ENCODE peak calls at places on chromosomes 6 and 20, in eight cellular contexts. N is pancreas; A is GM23248; T is CD8-positive, alpha-beta memory T cell; B is heart right ventricle; L is sigmoid colon; G is ascending aorta; U is cardiac muscle cell. V is an unnamed sample. For H3K4me1, the result is how much of the 10 kb centered on the place peaks cover.

GRCh38 chr6:16270178-16270794 is 31.9 kb downstream of the GMPR start:
- DNase-seq in L (no peak), N (no peak), B (no peak), U (no peak), T (no peak), A (no peak), G (no peak), V (no peak)

GRCh38 chr6:127690092-127690491 is 113.1 kb downstream of the C6orf58 start:
- DNase-seq in A (peak), N (no peak), T (no peak), B (no peak), L (no peak), U (peak), G (no peak), V (no peak)

GRCh38 chr20:4342631-4343030 is 327.3 kb upstream of the RNF24 start:
- DNase-seq in G (no peak), U (no peak), L (no peak), N (no peak), A (no peak), T (no peak), B (no peak), V (no peak)

GRCh38 chr6:16769986-16770376 is 8.7 kb upstream of the ATXN1 start:
- DNase-seq in L (no peak), A (peak), B (no peak), U (peak), N (no peak), G (no peak), T (no peak), V (no peak)

GRCh38 chr6:22221630-22222029 is 75.2 kb downstream of the PRL start:
- DNase-seq in U (no peak), N (no peak), T (no peak), G (no peak), B (no peak), L (no peak), A (no peak), V (no peak)

GRCh38 chr6:41189968-41190367 is 11.0 kb downstream of the TREML2 start:
- DNase-seq in T (no peak), N (no peak), L (no peak), U (no peak), B (no peak), A (no peak), G (no peak), V (no peak)

GRCh38 chr6:11911535-11911934 is 100.6 kb upstream of the HIVEP1 start:
- DNase-seq in L (no peak), N (no peak), G (no peak), T (no peak), A (peak), U (no peak), B (no peak), V (no peak)

GRCh38 chr6:46175976-46176375 is 5.2 kb upstream of the ENPP5 start:
- DNase-seq in G (no peak), U (no peak), A (no peak), L (no peak), N (no peak), T (no peak), B (no peak), V (no peak)

GRCh38 chr20:59817846-59818245 is 115.6 kb downstream of the SYCP2 start:
- DNase-seq in G (no peak), L (no peak), T (no peak), N (peak), U (no peak), A (no peak), B (no peak), V (peak)

GRCh38 chr20:37205130-37205529 is 25.8 kb upstream of the MROH8 start:
- DNase-seq in A (no peak), L (no peak), N (no peak), U (no peak), B (no peak), T (no peak), G (no peak), V (no peak)

GRCh38 chr20:49433387-49433786 is 49.1 kb downstream of the KCNB1 start:
- DNase-seq in N (no peak), L (no peak), T (no peak), U (no peak), B (no peak), G (no peak), A (no peak), V (no peak)

GRCh38 chr6:14276667-14277404 is 159.3 kb downstream of the CD83 start:
- DNase-seq in G (no peak), B (no peak), L (no peak), N (no peak), U (no peak), T (no peak), A (no peak), V (no peak)

GRCh38 chr20:3995749-3996305 is 19.5 kb downstream of the RNF24 start:
- DNase-seq in U (no peak), B (no peak), A (no peak), G (no peak), T (no peak), L (no peak), N (no peak), V (no peak)

GRCh38 chr20:313948-314347 is 11.4 kb upstream of the SOX12 start:
- DNase-seq in B (no peak), L (no peak), G (no peak), N (no peak), A (peak), T (no peak), U (no peak), V (no peak)

GRCh38 chr6:30231067-30231466 is 17.9 kb upstream of the TRIM26 start:
- DNase-seq in G (no peak), U (no peak), A (no peak), T (no peak), B (no peak), N (no peak), L (no peak), V (no peak)

GRCh38 chr20:48845000-48845399 is 17.2 kb upstream of the PREX1 start:
- DNase-seq in N (no peak), T (no peak), L (no peak), A (peak), B (no peak), G (no peak), U (peak), V (no peak)

GRCh38 chr6:782141-782540 is 89.2 kb upstream of the EXOC2 start:
- DNase-seq in B (no peak), U (no peak), A (no peak), T (no peak), G (no peak), N (no peak), L (no peak), V (no peak)

GRCh38 chr6:132937466-132937906 is 123.1 kb downstream of the RPS12 start:
- DNase-seq in T (no peak), B (peak), U (peak), L (no peak), N (peak), G (no peak), A (peak), V (no peak)

GRCh38 chr6:42079941-42080464 is 29.7 kb downstream of the TAF8 start:
- DNase-seq in T (no peak), B (no peak), U (peak), G (no peak), L (no peak), A (no peak), N (no peak), V (no peak)

GRCh38 chr20:19761853-19762252 is 3.8 kb downstream of the RIN2 start:
- DNase-seq in L (no peak), A (no peak), B (no peak), N (no peak), G (peak), U (peak), T (no peak), V (no peak)

DNA sequence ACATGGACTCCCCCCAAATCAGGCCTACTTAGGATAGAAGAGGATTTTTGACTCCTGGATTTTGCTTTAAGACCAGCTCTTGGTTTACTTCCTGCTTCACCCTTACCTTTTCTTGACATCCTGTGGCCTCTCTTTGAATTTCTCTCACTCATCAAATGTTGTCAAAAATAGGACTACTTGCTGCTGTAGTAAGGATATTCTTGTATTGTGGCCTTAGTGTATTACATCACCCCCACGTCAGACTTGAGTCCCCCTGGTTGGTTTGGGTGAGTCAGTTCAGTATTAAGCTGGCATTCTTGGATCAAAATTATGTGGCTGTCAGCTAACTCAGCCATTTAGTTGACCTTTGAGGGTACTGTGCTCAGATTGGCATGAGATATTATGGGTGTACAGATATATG is 1.1 kb downstream of the TPX2 start:
- DNase-seq in B (no peak), U (peak), G (no peak), T (no peak), L (no peak), A (peak), N (no peak), V (no peak)
- H3K27ac ChIP-seq in B (no peak), U (no peak), G (no peak), T (peak), L (no peak), A (peak), N (no peak), V (peak)

GRCh38 chr6:25670208-25670607 is 18.2 kb downstream of the SCGN start:
- DNase-seq in G (no peak), B (no peak), N (no peak), U (no peak), A (no peak), L (no peak), T (no peak), V (no peak)

GRCh38 chr6:25676775-25677174 is 24.8 kb downstream of the SCGN start:
- DNase-seq in A (no peak), N (no peak), T (no peak), G (no peak), B (no peak), L (no peak), U (no peak), V (no peak)

GRCh38 chr6:25670793-25671513 is 18.9 kb downstream of the SCGN start:
- DNase-seq in L (no peak), B (no peak), G (no peak), A (peak), U (peak), N (no peak), T (no peak), V (no peak)

GRCh38 chr6:25671652-25672051 is 19.6 kb downstream of the SCGN start:
- DNase-seq in N (no peak), L (no peak), A (no peak), U (no peak), G (no peak), B (no peak), T (no peak), V (no peak)

DNA sequence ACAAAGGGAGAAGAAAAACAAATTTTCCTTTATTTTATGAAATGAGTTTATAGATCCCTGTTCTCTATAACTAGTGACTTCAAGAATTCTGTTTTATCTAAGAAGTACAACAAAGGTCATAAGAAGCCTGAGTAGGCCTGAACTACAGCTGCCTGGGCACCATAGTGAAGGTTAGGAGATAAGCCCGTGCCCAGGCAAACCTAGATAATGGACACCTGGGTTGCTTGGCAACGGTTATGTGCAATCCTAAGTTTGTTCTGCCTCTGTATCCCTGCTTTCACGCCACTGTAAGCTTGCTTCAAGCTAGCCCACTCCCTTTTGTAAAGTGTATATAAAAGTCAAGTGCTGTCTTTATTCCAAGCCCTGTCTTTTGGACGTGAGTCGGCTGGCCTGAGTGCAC is 23.2 kb downstream of the SCGN start:
- DNase-seq in U (peak), L (no peak), G (no peak), B (no peak), A (no peak), N (no peak), T (no peak), V (no peak)
- H3K4me1 ChIP-seq in U (under half), L (under half), G (under half), B (under half), A (under half), N (half or more), T (under half), V (under half)

GRCh38 chr6:138229663-138230194 is 11.4 kb upstream of the PBOV1 start:
- DNase-seq in U (no peak), G (no peak), B (no peak), A (no peak), L (no peak), T (no peak), N (no peak), V (no peak)
- H3K27ac ChIP-seq in U (no peak), G (no peak), B (no peak), A (no peak), L (no peak), T (no peak), N (peak), V (no peak)

GRCh38 chr6:119322034-119322433 is 27.5 kb downstream of the MAN1A1 start:
- DNase-seq in L (no peak), N (no peak), T (no peak), U (no peak), A (no peak), B (no peak), G (no peak), V (no peak)

GRCh38 chr6:119318730-119319129 is 30.8 kb downstream of the MAN1A1 start:
- DNase-seq in L (no peak), G (no peak), A (no peak), U (no peak), N (no peak), T (no peak), B (no peak), V (no peak)

GRCh38 chr6:119317007-119317406 is 32.6 kb downstream of the MAN1A1 start:
- DNase-seq in L (no peak), B (no peak), U (no peak), A (no peak), T (no peak), G (no peak), N (no peak), V (no peak)

GRCh38 chr6:119318176-119318575 is 31.4 kb downstream of the MAN1A1 start:
- DNase-seq in L (no peak), U (no peak), A (no peak), N (no peak), T (no peak), G (no peak), B (no peak), V (no peak)

GRCh38 chr6:119319694-119320093 is 29.9 kb downstream of the MAN1A1 start:
- DNase-seq in B (no peak), A (no peak), T (no peak), N (no peak), U (no peak), G (no peak), L (no peak), V (no peak)
- H3K4me1 ChIP-seq in B (under half), A (under half), T (under half), N (under half), U (under half), G (under half), L (under half), V (under half)

GRCh38 chr6:20479075-20479871 is 55.0 kb upstream of the CDKAL1 start:
- DNase-seq in T (no peak), A (no peak), G (no peak), N (no peak), U (peak), B (no peak), L (no peak), V (no peak)
- H3K27ac ChIP-seq in T (no peak), A (no peak), G (no peak), N (no peak), U (peak), B (no peak), L (no peak), V (no peak)

GRCh38 chr20:53425481-53425880 is 168.2 kb downstream of the ZNF217 start:
- DNase-seq in U (no peak), A (no peak), L (no peak), N (no peak), T (no peak), B (no peak), G (no peak), V (no peak)

GRCh38 chr20:53421343-53421742 is 172.3 kb downstream of the ZNF217 start:
- DNase-seq in B (no peak), U (no peak), L (no peak), T (no peak), A (no peak), N (no peak), G (no peak), V (no peak)

GRCh38 chr20:53420061-53420460 is 173.6 kb downstream of the ZNF217 start:
- DNase-seq in U (no peak), T (no peak), A (no peak), G (no peak), N (no peak), B (no peak), L (no peak), V (no peak)

GRCh38 chr20:53423587-53424146 is 170.0 kb downstream of the ZNF217 start:
- DNase-seq in U (no peak), B (no peak), A (no peak), G (no peak), T (no peak), L (no peak), N (no peak), V (no peak)

DNA sequence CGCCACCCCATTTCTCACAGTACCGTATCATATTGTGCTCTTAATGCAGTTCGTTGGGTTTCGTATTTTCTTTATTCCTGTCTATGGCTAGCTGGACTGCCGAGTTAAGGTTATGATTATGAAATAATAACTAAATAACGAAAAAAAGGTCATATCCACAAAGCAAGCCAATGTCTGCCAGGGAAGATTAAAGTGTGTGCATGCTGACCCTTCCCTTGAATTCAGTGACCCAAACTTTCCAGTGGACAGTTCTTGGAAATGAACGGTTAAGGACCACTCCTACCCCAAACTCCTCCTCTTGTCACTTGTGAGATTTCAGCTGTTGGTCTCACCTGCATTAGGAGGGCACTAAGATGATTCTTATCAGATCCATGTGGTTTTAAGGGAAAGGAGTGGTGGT is 171.6 kb downstream of the ZNF217 start:
- DNase-seq in B (no peak), N (no peak), T (no peak), U (no peak), G (no peak), L (no peak), A (no peak), V (no peak)
- H3K4me1 ChIP-seq in B (under half), N (under half), T (under half), U (under half), G (under half), L (under half), A (under half), V (under half)

V was measured in RWPE2.